ENCODE peak calls at places on chromosomes 7 and 10, in ten cellular contexts. B, E, U, H, X, Q, K, N, W and S are unnamed samples.

GRCh38 chr7:137851361-137851945 is 4.7 kb upstream of the DGKI start:
- DNase-seq in W (no peak), E (no peak), Q (no peak), B (no peak), K (no peak), H (no peak), U (no peak), X (no peak), N (no peak), S (no peak)

GRCh38 chr10:132368881-132369635 is 27.9 kb upstream of the PWWP2B start:
- DNase-seq in H (no peak), B (no peak), K (no peak), N (no peak), E (peak), X (no peak), Q (no peak), W (no peak), U (no peak), S (no peak)

GRCh38 chr7:80505900-80506500 is 5.9 kb downstream of the GNAT3 start:
- DNase-seq in X (no peak), N (no peak), E (no peak), K (no peak), W (no peak), B (no peak), H (no peak), Q (no peak), U (no peak), S (no peak)

GRCh38 chr10:6215241-6215640 is 12.5 kb downstream of the PFKFB3 start:
- DNase-seq in N (no peak), X (no peak), U (no peak), W (no peak), K (no peak), Q (no peak), H (no peak), B (no peak), E (no peak), S (no peak)

GRCh38 chr10:12360461-12360860 is 11.1 kb downstream of the CAMK1D start:
- DNase-seq in N (no peak), E (no peak), X (no peak), B (no peak), Q (no peak), K (no peak), H (no peak), W (no peak), U (no peak), S (no peak)

GRCh38 chr10:95242581-95243317 is 48.1 kb downstream of the PDLIM1 start:
- DNase-seq in B (peak), K (no peak), E (no peak), H (peak), N (no peak), W (peak), Q (peak), X (peak), U (peak), S (no peak)

GRCh38 chr7:157622000-157622399 is 285.2 kb downstream of the DNAJB6 start:
- DNase-seq in K (no peak), N (no peak), Q (no peak), U (no peak), E (no peak), W (no peak), B (no peak), X (no peak), H (peak), S (no peak)

GRCh38 chr7:89001306-89001705 is 205.8 kb upstream of the TEX47 start:
- DNase-seq in U (no peak), H (no peak), Q (no peak), W (no peak), N (no peak), X (no peak), B (no peak), E (no peak), K (peak), S (no peak)

GRCh38 chr7:39816462-39817065 is 133.5 kb upstream of the CDK13 start:
- DNase-seq in E (no peak), U (no peak), W (no peak), X (no peak), H (no peak), K (no peak), Q (no peak), B (no peak), N (no peak), S (no peak)

GRCh38 chr7:140047197-140047596 is 15.6 kb downstream of the PARP12 start:
- DNase-seq in E (no peak), X (no peak), K (no peak), W (no peak), N (no peak), H (no peak), Q (no peak), U (no peak), B (no peak), S (no peak)
- TF ChIP-seq CTCF in E (no peak), X (no peak), K (no peak), W (no peak), N (no peak), H (no peak), Q (no peak), U (no peak), B (no peak), S (no peak)

GRCh38 chr10:71314694-71315225 is 4.3 kb upstream of the SLC29A3 start:
- DNase-seq in W (no peak), B (no peak), Q (no peak), K (no peak), X (no peak), E (no peak), H (no peak), U (no peak), N (no peak), S (no peak)
- H3K4me3 ChIP-seq in W (no peak), B (peak), Q (peak), K (no peak), X (no peak), E (no peak), H (no peak), U (no peak), N (no peak), S (no peak)

GRCh38 chr7:3673524-3673923 is 372.5 kb downstream of the SDK1 start:
- DNase-seq in H (peak), B (peak), K (no peak), N (no peak), Q (peak), X (peak), E (no peak), W (peak), U (peak), S (no peak)
- TF ChIP-seq CTCF in H (no peak), B (peak), K (no peak), N (peak), Q (peak), X (peak), E (no peak), W (peak), U (peak), S (peak)

DNA sequence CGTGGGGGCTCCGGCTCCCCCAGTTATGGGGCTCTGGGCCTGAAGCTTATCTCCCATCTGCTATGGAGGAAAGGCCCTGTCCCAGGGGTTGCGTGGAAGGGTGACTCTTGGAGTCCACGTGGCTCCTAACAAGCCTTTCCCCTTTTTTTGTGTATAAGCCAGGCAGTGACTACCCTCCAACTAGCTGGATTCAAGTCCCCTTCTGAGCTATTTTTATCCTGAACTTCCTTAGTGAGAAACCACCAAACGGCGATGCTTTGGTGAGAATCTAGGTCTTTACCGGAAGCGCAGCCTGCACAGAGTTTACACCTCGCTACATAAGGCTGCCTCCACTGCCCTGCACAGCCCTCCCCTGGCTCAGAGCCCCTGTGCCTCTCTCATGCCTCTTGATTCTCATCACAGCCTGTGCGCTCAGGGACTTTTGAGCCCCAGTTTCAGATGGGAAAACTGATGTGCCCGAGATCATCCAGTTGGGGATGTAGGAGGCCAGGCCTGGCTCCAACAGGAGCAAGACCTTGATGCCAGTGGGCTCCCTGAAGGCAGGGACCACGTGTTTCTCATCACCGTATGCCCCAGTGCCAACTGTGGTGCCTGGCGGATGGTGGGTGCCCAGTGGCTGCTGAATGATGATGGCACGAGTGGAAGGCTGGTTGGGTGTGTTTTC is 102.3 kb upstream of the PPIF start:
- DNase-seq in H (peak), E (no peak), X (no peak), B (no peak), U (no peak), Q (peak), K (no peak), N (no peak), W (peak), S (no peak)
- H3K4me3 ChIP-seq in H (no peak), E (no peak), X (no peak), B (no peak), U (no peak), Q (peak), K (no peak), N (no peak), W (peak), S (no peak)

GRCh38 chr10:62414359-62414758 is 40.2 kb downstream of the ZNF365 start:
- DNase-seq in W (no peak), X (no peak), B (no peak), K (no peak), Q (no peak), N (no peak), H (no peak), E (no peak), U (no peak), S (no peak)
- TF ChIP-seq CTCF in W (no peak), X (no peak), B (no peak), K (no peak), Q (no peak), N (no peak), H (no peak), E (no peak), U (peak), S (no peak)

GRCh38 chr7:30913821-30914515 is 2.3 kb downstream of the AQP1 start:
- DNase-seq in W (no peak), B (no peak), K (no peak), X (no peak), U (no peak), Q (no peak), N (no peak), H (no peak), E (no peak), S (no peak)
- H3K4me3 ChIP-seq in W (no peak), B (no peak), K (peak), X (no peak), U (no peak), Q (no peak), N (peak), H (no peak), E (no peak), S (no peak)

DNA sequence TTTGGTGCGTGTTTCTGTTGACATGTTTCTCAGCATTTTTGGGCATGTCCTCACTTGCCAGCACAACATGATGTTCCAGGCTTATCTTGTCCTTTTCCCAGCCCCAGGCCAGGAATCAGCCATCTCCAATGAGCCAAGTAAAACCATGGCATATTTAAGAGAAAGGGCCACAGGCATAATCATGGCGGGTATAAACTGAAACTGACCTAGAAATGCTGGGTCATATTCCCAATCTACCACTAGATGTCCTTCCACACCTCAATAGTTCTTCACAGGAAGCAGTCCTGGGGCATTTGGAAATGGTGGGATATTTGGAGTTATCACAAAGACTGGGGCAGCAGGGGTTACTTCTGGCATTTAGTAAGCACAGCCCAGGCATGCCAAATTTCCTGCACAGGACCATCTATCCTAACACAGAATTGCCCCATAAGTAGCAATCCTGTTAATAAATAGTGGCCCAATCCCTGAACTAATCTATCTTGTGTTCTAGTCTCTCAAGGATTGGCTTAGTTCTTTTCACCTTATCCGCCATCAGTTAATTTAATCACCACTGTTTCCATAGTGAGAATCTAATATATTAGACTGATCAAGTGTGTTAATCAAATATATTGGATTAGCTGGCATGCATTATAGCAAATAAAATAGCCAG is 101.6 kb downstream of the NPSR1 start:
- DNase-seq in K (no peak), W (peak), X (peak), H (no peak), U (no peak), E (no peak), Q (peak), B (peak), N (no peak), S (peak)
- TF ChIP-seq CTCF in K (no peak), W (peak), X (peak), H (no peak), U (peak), E (peak), Q (peak), B (peak), N (peak), S (peak)

GRCh38 chr10:110571093-110571743 is 3.7 kb downstream of the SMC3 start:
- DNase-seq in N (no peak), B (no peak), Q (no peak), K (no peak), W (no peak), H (no peak), U (no peak), E (no peak), X (no peak), S (no peak)

GRCh38 chr10:110569736-110570135 is 2.2 kb downstream of the SMC3 start:
- DNase-seq in K (no peak), B (no peak), W (no peak), U (no peak), X (no peak), H (no peak), E (no peak), Q (no peak), N (no peak), S (no peak)

GRCh38 chr10:110568055-110568735 is 700 bp downstream of the SMC3 start:
- DNase-seq in W (peak), X (peak), K (peak), N (no peak), B (peak), Q (peak), U (no peak), E (no peak), H (peak), S (no peak)

GRCh38 chr10:110567201-110568054 is at the start of gene SMC3:
- DNase-seq in N (peak), B (peak), Q (peak), H (peak), E (peak), X (peak), W (peak), K (peak), U (peak), S (peak)

DNA sequence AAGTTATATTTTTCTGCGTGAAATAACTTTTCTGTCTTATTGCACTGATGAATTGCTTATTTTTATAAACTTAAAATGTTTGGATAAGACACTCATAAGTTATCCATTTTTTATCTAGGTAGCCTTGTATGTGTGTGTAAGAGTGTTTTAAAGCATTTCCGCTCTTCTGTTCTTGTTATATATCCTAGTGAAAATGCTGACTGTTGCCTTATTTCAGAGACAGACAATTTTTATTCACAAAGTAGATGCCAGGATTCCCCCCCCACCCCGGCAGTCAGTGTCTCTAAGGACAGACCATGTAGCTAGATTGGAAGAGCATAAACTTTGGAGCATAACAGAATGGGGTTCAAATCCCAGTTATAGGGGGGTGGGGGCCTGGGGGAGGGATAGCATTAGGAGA is 1.6 kb downstream of the SMC3 start:
- DNase-seq in B (no peak), K (no peak), W (peak), Q (no peak), U (no peak), H (no peak), X (no peak), E (no peak), N (no peak), S (no peak)
- H3K4me3 ChIP-seq in B (peak), K (no peak), W (peak), Q (peak), U (peak), H (peak), X (peak), E (no peak), N (peak), S (peak)

DNA sequence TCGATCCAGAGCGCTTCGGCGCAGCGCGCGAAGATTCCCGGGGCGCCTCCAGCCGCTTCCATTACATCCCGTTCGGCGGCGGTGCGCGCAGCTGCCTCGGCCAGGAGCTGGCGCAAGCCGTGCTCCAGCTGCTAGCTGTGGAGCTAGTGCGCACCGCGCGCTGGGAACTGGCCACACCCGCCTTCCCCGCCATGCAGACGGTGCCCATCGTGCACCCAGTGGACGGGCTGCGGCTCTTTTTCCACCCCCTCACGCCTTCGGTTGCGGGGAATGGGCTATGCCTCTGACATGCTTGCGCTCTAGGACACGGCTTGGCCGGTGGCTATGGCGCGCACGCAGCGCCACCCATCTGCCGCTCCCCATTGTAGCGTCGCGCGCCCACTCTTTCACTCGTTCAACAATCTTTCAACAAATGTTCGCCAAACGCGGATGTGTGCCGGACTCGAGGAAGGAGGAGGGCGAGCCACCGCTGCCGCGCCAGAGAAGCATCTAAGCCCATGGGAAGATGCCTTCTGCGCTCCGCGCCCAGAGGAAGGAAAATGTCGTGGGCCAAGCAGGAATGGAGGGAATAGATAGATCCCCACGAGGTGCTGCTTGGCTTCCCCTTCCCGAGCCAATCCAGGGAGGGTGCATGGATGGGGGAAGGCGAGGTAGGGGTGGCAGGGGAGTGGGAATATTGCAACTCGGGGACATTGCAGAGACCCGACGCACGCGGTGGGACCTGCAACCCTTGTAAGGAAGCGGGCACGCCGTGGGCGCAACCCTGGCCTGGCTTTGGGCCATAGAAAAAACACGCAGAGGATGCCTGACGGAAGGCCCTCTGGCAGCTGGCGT is 5.1 kb upstream of the CYP26A1 start:
- DNase-seq in K (no peak), N (no peak), B (peak), E (no peak), W (no peak), X (peak), U (no peak), Q (no peak), H (no peak), S (no peak)
- TF ChIP-seq CTCF in K (no peak), N (no peak), B (no peak), E (peak), W (no peak), X (peak), U (no peak), Q (no peak), H (no peak), S (no peak)

DNA sequence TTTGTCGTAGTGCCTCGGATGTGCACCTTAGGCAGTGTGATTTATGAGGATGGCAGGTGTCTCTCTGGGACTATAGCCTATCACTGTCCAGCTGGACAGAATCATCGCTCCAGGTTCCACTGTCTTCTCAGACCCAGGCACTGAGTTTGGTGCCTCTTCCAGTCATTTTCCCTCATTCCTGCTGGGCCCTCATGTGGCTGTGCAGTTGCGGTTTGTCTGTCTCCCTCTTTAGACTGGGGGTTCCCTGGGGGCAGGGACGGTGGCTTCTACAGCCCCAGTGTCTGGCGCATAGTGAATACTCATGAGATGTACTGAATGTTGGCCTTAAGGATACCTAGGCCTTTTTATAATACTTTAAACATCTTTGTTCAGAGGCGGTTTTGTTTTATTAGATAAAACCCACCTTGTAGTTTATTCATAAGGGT is 28.9 kb downstream of the CCM2 start:
- DNase-seq in U (no peak), H (no peak), X (no peak), W (no peak), E (no peak), N (no peak), K (no peak), Q (no peak), B (no peak), S (no peak)
- H3K4me3 ChIP-seq in U (no peak), H (peak), X (no peak), W (peak), E (no peak), N (no peak), K (no peak), Q (no peak), B (no peak), S (no peak)